ENCODE peak calls at places on chromosome X, in six cellular contexts. R is stomach, O is endodermal cell, V is upper lobe of right lung, F is left lung, U is left ventricle myocardium inferior. C is an unnamed sample.

GRCh38 chrX:101415180-101416130 is 7.4 kb downstream of the HNRNPH2 start:
- DNase-seq in R (no peak), O (peak), V (no peak), F (no peak), U (no peak), C (no peak)

GRCh38 chrX:71224969-71225368 is 1.9 kb downstream of the GJB1 start:
- DNase-seq in R (no peak), O (no peak), V (no peak), F (no peak), U (no peak), C (no peak)

GRCh38 chrX:108257556-108257955 is 166.0 kb downstream of the ATG4A start:
- DNase-seq in R (no peak), O (no peak), V (no peak), F (no peak), U (no peak), C (no peak)

GRCh38 chrX:100647739-100648138 is 3.7 kb downstream of the SRPX2 start:
- DNase-seq in R (no peak), O (no peak), V (no peak), F (no peak), U (no peak), C (no peak)

GRCh38 chrX:132559101-132559500 is 70.3 kb upstream of the MBNL3 start:
- DNase-seq in R (no peak), O (no peak), V (no peak), F (no peak), U (no peak), C (no peak)

GRCh38 chrX:39756086-39756883 is 341.5 kb downstream of the BCOR start:
- DNase-seq in R (no peak), O (no peak), V (no peak), F (no peak), U (no peak), C (peak)

GRCh38 chrX:13398073-13398823 is 78.4 kb upstream of the ATXN3L start:
- DNase-seq in R (peak), O (peak), V (no peak), F (no peak), U (no peak), C (peak)

GRCh38 chrX:3271485-3272186 is 74.8 kb downstream of the MXRA5 start:
- DNase-seq in R (no peak), O (no peak), V (no peak), F (no peak), U (no peak), C (no peak)

GRCh38 chrX:30653415-30654131 is at the start of gene GK:
- DNase-seq in R (no peak), O (peak), V (no peak), F (peak), U (peak), C (peak)

GRCh38 chrX:129932792-129933321 is 26.9 kb downstream of the UTP14A start:
- DNase-seq in R (no peak), O (peak), V (peak), F (peak), U (peak), C (peak)

GRCh38 chrX:101482296-101482695 is 3.0 kb upstream of the ARMCX4 start:
- DNase-seq in R (no peak), O (no peak), V (no peak), F (no peak), U (no peak), C (no peak)

GRCh38 chrX:121169099-121170035 is 122.0 kb downstream of the GLUD2 start:
- DNase-seq in R (no peak), O (no peak), V (no peak), F (no peak), U (no peak), C (no peak)

GRCh38 chrX:71128915-71129765 is 10.7 kb downstream of the MED12 start:
- DNase-seq in R (peak), O (peak), V (peak), F (peak), U (peak), C (peak)

GRCh38 chrX:148363836-148364235 is 136.6 kb upstream of the AFF2 start:
- DNase-seq in R (no peak), O (no peak), V (no peak), F (no peak), U (no peak), C (no peak)
- H3K27ac ChIP-seq in R (no peak), O (no peak), V (no peak), F (no peak), U (no peak), C (no peak)

GRCh38 chrX:10014462-10015373 is 47.6 kb downstream of the CLDN34 start:
- DNase-seq in R (peak), O (peak), V (peak), F (peak), U (peak), C (peak)

GRCh38 chrX:10015711-10016515 is 48.8 kb downstream of the CLDN34 start:
- DNase-seq in R (no peak), O (peak), V (peak), F (peak), U (peak), C (no peak)

GRCh38 chrX:10016516-10017132 is 49.5 kb downstream of the CLDN34 start:
- DNase-seq in R (no peak), O (no peak), V (no peak), F (no peak), U (no peak), C (no peak)

GRCh38 chrX:10021461-10022272 is 54.5 kb downstream of the CLDN34 start:
- DNase-seq in R (no peak), O (no peak), V (no peak), F (no peak), U (no peak), C (no peak)

GRCh38 chrX:10017866-10018265 is 50.7 kb downstream of the CLDN34 start:
- DNase-seq in R (no peak), O (no peak), V (no peak), F (no peak), U (no peak), C (no peak)
- H3K27ac ChIP-seq in R (peak), O (peak), V (peak), F (peak), U (peak), C (peak)

DNA sequence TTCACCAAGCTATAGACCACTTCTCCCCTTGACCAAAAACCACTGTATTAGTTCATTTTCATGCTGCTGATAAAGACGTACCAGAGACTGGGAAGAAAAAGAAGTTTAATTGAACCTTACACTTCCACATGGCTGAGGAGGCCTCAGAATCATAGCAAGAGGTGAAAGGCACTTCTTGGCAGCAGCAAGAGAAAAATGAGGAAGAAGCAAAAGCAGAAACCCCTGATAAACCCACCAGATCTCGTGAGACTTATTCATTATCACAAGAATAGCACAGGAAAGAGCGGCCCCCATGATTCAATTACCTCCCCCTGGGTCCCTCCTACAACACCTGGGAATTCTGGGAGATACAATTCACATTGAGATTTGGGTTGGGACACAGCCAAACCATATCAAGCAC is 97.8 kb downstream of the DOCK11 start:
- DNase-seq in R (no peak), O (no peak), V (no peak), F (no peak), U (no peak), C (no peak)
- H3K27ac ChIP-seq in R (no peak), O (no peak), V (no peak), F (no peak), U (no peak), C (no peak)

GRCh38 chrX:153340111-153340510 is 6.2 kb downstream of the ZNF275 start:
- DNase-seq in R (no peak), O (no peak), V (no peak), F (no peak), U (no peak), C (no peak)

GRCh38 chrX:153339662-153340061 is 5.7 kb downstream of the ZNF275 start:
- DNase-seq in R (no peak), O (no peak), V (no peak), F (no peak), U (no peak), C (no peak)

GRCh38 chrX:153338836-153339235 is 4.9 kb downstream of the ZNF275 start:
- DNase-seq in R (no peak), O (no peak), V (no peak), F (no peak), U (no peak), C (no peak)

GRCh38 chrX:153343674-153344073 is 9.7 kb downstream of the ZNF275 start:
- DNase-seq in R (no peak), O (no peak), V (no peak), F (no peak), U (no peak), C (no peak)

GRCh38 chrX:153342762-153343558 is 9.0 kb downstream of the ZNF275 start:
- DNase-seq in R (no peak), O (no peak), V (no peak), F (no peak), U (no peak), C (no peak)
- H3K27ac ChIP-seq in R (no peak), O (no peak), V (no peak), F (no peak), U (no peak), C (no peak)

DNA sequence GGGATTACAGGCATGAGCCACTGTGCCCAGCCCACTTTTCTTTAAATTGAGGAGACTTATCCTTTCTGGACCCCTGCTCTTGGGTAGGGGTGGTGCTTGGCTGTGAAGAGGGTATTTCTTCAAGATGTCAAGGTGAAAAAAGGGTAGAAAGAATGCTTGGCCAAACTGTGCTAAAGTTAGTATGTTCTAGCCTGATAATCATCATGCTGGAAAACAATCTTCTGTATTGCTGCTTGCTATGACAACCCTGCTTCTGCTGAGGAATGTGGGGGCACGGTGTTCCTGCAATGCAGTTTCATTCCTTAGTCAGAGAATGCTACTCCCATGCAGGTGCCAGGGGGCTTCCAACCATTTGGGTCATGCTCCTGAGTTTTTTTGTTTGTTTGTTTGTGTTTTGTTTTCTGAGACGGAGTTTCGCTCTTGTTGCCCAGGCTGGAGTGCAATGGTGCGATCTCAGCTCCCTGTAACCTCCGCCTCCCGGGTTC is 4.0 kb upstream of the UBE2A start:
- DNase-seq in R (no peak), O (no peak), V (no peak), F (no peak), U (no peak), C (no peak)
- H3K27ac ChIP-seq in R (no peak), O (no peak), V (no peak), F (no peak), U (no peak), C (no peak)

GRCh38 chrX:103536071-103536470 is 16.8 kb upstream of the RAB40A start:
- DNase-seq in R (no peak), O (no peak), V (no peak), F (no peak), U (no peak), C (no peak)
- H3K27ac ChIP-seq in R (peak), O (no peak), V (peak), F (no peak), U (no peak), C (peak)

GRCh38 chrX:148599404-148599803 is 99.0 kb downstream of the AFF2 start:
- DNase-seq in R (no peak), O (no peak), V (no peak), F (no peak), U (no peak), C (no peak)

GRCh38 chrX:148600581-148600980 is 100.2 kb downstream of the AFF2 start:
- DNase-seq in R (no peak), O (no peak), V (no peak), F (no peak), U (no peak), C (no peak)

GRCh38 chrX:148600131-148600530 is 99.7 kb downstream of the AFF2 start:
- DNase-seq in R (no peak), O (no peak), V (no peak), F (no peak), U (no peak), C (no peak)

GRCh38 chrX:148601034-148601433 is 100.6 kb downstream of the AFF2 start:
- DNase-seq in R (no peak), O (no peak), V (no peak), F (no peak), U (no peak), C (no peak)
- H3K27ac ChIP-seq in R (no peak), O (no peak), V (no peak), F (no peak), U (no peak), C (no peak)

DNA sequence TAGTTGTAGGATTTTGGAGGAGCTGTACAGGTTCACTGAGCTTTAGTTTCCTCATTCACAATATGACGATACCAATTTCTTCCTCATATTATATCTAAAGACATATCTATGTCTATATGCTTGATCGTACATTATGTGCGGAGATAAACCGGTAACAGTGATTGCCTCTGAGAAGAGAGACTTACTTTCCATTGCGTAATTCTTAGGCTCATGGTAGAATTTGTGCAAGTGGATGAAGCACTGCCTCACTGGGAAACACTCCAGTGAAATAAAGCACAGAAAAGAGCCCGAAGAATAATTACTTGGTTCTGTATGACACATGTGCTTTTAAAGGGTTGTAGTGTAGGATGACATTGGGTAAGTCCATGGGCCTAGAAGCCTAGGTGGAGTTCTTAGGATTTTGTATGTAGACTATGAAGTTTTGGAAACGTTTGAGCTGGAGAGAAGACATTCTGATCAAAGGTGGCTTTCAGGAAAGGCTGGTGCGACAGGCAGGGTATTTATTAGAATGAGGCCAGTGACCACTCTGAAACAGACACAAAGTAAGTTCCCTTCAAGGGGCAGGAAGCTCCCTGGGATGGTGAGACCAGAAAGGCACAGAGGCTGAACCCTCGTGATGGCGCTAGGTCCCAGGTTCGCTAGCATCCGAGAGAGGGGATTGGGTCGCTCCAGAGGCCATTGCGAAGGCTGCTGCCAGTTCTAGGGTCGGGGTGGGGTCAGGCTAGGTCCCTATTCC is 649 bp upstream of the VBP1 start:
- DNase-seq in R (no peak), O (no peak), V (no peak), F (no peak), U (no peak), C (no peak)
- H3K27ac ChIP-seq in R (peak), O (peak), V (peak), F (peak), U (peak), C (peak)

GRCh38 chrX:154541589-154541895 is 5.1 kb downstream of the G6PD start:
- DNase-seq in R (no peak), O (no peak), V (no peak), F (no peak), U (no peak), C (no peak)
- H3K27ac ChIP-seq in R (peak), O (no peak), V (peak), F (peak), U (peak), C (peak)